ENCODE peak calls at places on chromosomes 3 and 15, in four cellular contexts. One of them, this sample, is unnamed.

GRCh38 chr3:119352863-119353527 is 58.8 kb downstream of the ARHGAP31 start:
- DNase-seq in CD4-positive, alpha-beta memory T cell: peak; percentile 36
- DNase-seq in GM23248: peak; percentile 83
- DNase-seq in fibroblast of lung: peak; percentile 74
- DNase-seq in this sample: no peak

GRCh38 chr3:126023390-126023789 is 54.4 kb downstream of the ROPN1B start:
- DNase-seq in CD4-positive, alpha-beta memory T cell: no peak
- DNase-seq in GM23248: no peak
- DNase-seq in fibroblast of lung: no peak
- DNase-seq in this sample: no peak

GRCh38 chr3:16482770-16483531 is 30.5 kb downstream of the RFTN1 start:
- DNase-seq in CD4-positive, alpha-beta memory T cell: no peak
- DNase-seq in GM23248: no peak
- DNase-seq in fibroblast of lung: no peak
- DNase-seq in this sample: no peak

GRCh38 chr15:69060041-69060481 is 45.6 kb downstream of the NOX5 start:
- DNase-seq in CD4-positive, alpha-beta memory T cell: no peak
- DNase-seq in GM23248: no peak
- DNase-seq in fibroblast of lung: no peak
- DNase-seq in this sample: no peak

GRCh38 chr15:63146684-63147083 is 10.6 kb downstream of the RPS27L start:
- DNase-seq in CD4-positive, alpha-beta memory T cell: no peak
- DNase-seq in GM23248: peak; percentile 13
- DNase-seq in fibroblast of lung: peak; percentile 12
- DNase-seq in this sample: no peak

GRCh38 chr3:125140011-125140813 is 72.3 kb downstream of the SLC12A8 start:
- DNase-seq in CD4-positive, alpha-beta memory T cell: no peak
- DNase-seq in GM23248: peak; percentile 85
- DNase-seq in fibroblast of lung: peak; percentile 90
- DNase-seq in this sample: no peak

GRCh38 chr3:103684956-103685355 is 1250.1 kb downstream of the ZPLD1 start:
- DNase-seq in CD4-positive, alpha-beta memory T cell: no peak
- DNase-seq in GM23248: no peak
- DNase-seq in fibroblast of lung: no peak
- DNase-seq in this sample: no peak

GRCh38 chr3:140767536-140767935 is 89.7 kb downstream of the TRIM42 start:
- DNase-seq in CD4-positive, alpha-beta memory T cell: no peak
- DNase-seq in GM23248: peak; percentile 13
- DNase-seq in fibroblast of lung: no peak
- DNase-seq in this sample: no peak

GRCh38 chr3:66997560-66998074 is 490 bp upstream of the KBTBD8 start:
- DNase-seq in CD4-positive, alpha-beta memory T cell: no peak
- DNase-seq in GM23248: peak; percentile 82
- DNase-seq in fibroblast of lung: peak; percentile 70
- DNase-seq in this sample: peak; percentile 75

GRCh38 chr3:38698760-38699159 is 49.3 kb upstream of the SCN5A start:
- DNase-seq in CD4-positive, alpha-beta memory T cell: no peak
- DNase-seq in GM23248: no peak
- DNase-seq in fibroblast of lung: no peak
- DNase-seq in this sample: no peak

GRCh38 chr3:141240290-141241247 is 8.9 kb downstream of the PXYLP1 start:
- DNase-seq in CD4-positive, alpha-beta memory T cell: no peak
- DNase-seq in GM23248: peak; percentile 80
- DNase-seq in fibroblast of lung: peak; percentile 66
- DNase-seq in this sample: no peak

GRCh38 chr3:96843505-96844203 is 29.3 kb downstream of the EPHA6 start:
- DNase-seq in CD4-positive, alpha-beta memory T cell: no peak
- DNase-seq in GM23248: peak; percentile 2
- DNase-seq in fibroblast of lung: no peak
- DNase-seq in this sample: no peak

GRCh38 chr3:151011427-151011826 is 38.9 kb upstream of the CLRN1 start:
- DNase-seq in CD4-positive, alpha-beta memory T cell: no peak
- DNase-seq in GM23248: peak; percentile 72
- DNase-seq in fibroblast of lung: peak; percentile 79
- DNase-seq in this sample: no peak

GRCh38 chr3:105614288-105615030 is 247.8 kb downstream of the ALCAM start:
- DNase-seq in CD4-positive, alpha-beta memory T cell: no peak
- DNase-seq in GM23248: peak; percentile 19
- DNase-seq in fibroblast of lung: peak; percentile 65
- DNase-seq in this sample: no peak

GRCh38 chr3:183493296-183494045 is 62.0 kb downstream of the KLHL6 start:
- DNase-seq in CD4-positive, alpha-beta memory T cell: no peak
- DNase-seq in GM23248: no peak
- DNase-seq in fibroblast of lung: no peak
- DNase-seq in this sample: no peak

GRCh38 chr3:27943106-27943505 is 221.0 kb upstream of the EOMES start:
- DNase-seq in CD4-positive, alpha-beta memory T cell: no peak
- DNase-seq in GM23248: peak; percentile 61
- DNase-seq in fibroblast of lung: no peak
- DNase-seq in this sample: no peak

GRCh38 chr15:39585394-39585841 is 4.5 kb downstream of the THBS1 start:
- DNase-seq in CD4-positive, alpha-beta memory T cell: no peak
- DNase-seq in GM23248: peak; percentile 59
- DNase-seq in fibroblast of lung: peak; percentile 7
- DNase-seq in this sample: no peak

GRCh38 chr3:177051419-177051818 is 145.9 kb downstream of the TBL1XR1 start:
- DNase-seq in CD4-positive, alpha-beta memory T cell: no peak
- DNase-seq in GM23248: no peak
- DNase-seq in fibroblast of lung: no peak
- DNase-seq in this sample: no peak

GRCh38 chr3:196207833-196208607 is 3.2 kb downstream of the ZDHHC19 start:
- DNase-seq in CD4-positive, alpha-beta memory T cell: peak; percentile 54
- DNase-seq in GM23248: peak; percentile 38
- DNase-seq in fibroblast of lung: no peak
- DNase-seq in this sample: no peak

GRCh38 chr15:69893863-69894262 is 203.9 kb downstream of the TLE3 start:
- DNase-seq in CD4-positive, alpha-beta memory T cell: no peak
- DNase-seq in GM23248: peak; percentile 83
- DNase-seq in fibroblast of lung: peak; percentile 72
- DNase-seq in this sample: no peak

GRCh38 chr3:71652786-71653419 is 69.4 kb upstream of the FOXP1 start:
- DNase-seq in CD4-positive, alpha-beta memory T cell: peak; percentile 5
- DNase-seq in GM23248: peak; percentile 74
- DNase-seq in fibroblast of lung: peak; percentile 67
- DNase-seq in this sample: peak; percentile 70

GRCh38 chr15:91528811-91529210 is 324.7 kb upstream of the SLCO3A1 start:
- DNase-seq in CD4-positive, alpha-beta memory T cell: no peak
- DNase-seq in GM23248: no peak
- DNase-seq in fibroblast of lung: peak; percentile 22
- DNase-seq in this sample: no peak

GRCh38 chr3:25901796-25902195 is 111.9 kb downstream of the OXSM start:
- DNase-seq in CD4-positive, alpha-beta memory T cell: peak; percentile 48
- DNase-seq in GM23248: no peak
- DNase-seq in fibroblast of lung: no peak
- DNase-seq in this sample: no peak

GRCh38 chr3:62882676-62883228 is 7.5 kb upstream of the CADPS start:
- DNase-seq in CD4-positive, alpha-beta memory T cell: no peak
- DNase-seq in GM23248: peak; percentile 34
- DNase-seq in fibroblast of lung: peak; percentile 56
- DNase-seq in this sample: no peak

GRCh38 chr15:90817117-90818057 is 51.0 kb upstream of the FURIN start:
- DNase-seq in CD4-positive, alpha-beta memory T cell: no peak
- DNase-seq in GM23248: no peak
- DNase-seq in fibroblast of lung: no peak
- DNase-seq in this sample: no peak

GRCh38 chr15:95432878-95433405 is 897.6 kb upstream of the NR2F2 start:
- DNase-seq in CD4-positive, alpha-beta memory T cell: no peak
- DNase-seq in GM23248: no peak
- DNase-seq in fibroblast of lung: no peak
- DNase-seq in this sample: no peak

GRCh38 chr15:95425859-95426258 is 904.6 kb upstream of the NR2F2 start:
- DNase-seq in CD4-positive, alpha-beta memory T cell: no peak
- DNase-seq in GM23248: no peak
- DNase-seq in fibroblast of lung: no peak
- DNase-seq in this sample: no peak

GRCh38 chr15:95429345-95429744 is 901.2 kb upstream of the NR2F2 start:
- DNase-seq in CD4-positive, alpha-beta memory T cell: no peak
- DNase-seq in GM23248: no peak
- DNase-seq in fibroblast of lung: no peak
- DNase-seq in this sample: no peak

GRCh38 chr15:95431518-95431917 is 899.0 kb upstream of the NR2F2 start:
- DNase-seq in CD4-positive, alpha-beta memory T cell: no peak
- DNase-seq in GM23248: no peak
- DNase-seq in fibroblast of lung: no peak
- DNase-seq in this sample: no peak
- H3K27me3 ChIP-seq in CD4-positive, alpha-beta memory T cell: no peaks in the 10 kb centered on the region
- H3K27me3 ChIP-seq in GM23248: no peaks in the 10 kb centered on the region
- H3K27me3 ChIP-seq in fibroblast of lung: no peaks in the 10 kb centered on the region
- H3K27me3 ChIP-seq in this sample: no peaks in the 10 kb centered on the region

DNA sequence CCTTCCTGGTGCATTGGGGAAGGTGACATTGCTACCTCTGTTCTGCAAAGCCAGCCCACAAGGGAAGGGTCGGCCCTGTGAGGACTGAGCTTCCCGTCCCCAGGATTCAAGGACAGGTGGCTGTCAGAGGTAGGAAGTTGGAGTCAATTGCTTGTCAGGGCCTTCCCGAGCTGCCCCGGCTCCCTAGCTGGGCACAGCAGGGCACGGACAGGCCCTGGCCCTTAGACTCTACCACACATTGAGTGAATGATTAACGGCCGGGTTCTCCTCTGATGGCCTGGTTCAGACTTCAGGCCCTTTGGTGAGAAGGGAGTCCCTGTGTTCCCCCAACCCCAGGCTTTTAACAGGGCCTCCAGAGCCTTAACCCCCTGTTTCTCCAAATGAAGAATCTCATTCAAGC is 16.4 kb upstream of the FGD5 start:
- DNase-seq in CD4-positive, alpha-beta memory T cell: no peak
- DNase-seq in GM23248: no peak
- DNase-seq in fibroblast of lung: no peak
- DNase-seq in this sample: no peak
- H3K4me3 ChIP-seq in CD4-positive, alpha-beta memory T cell: no peak overlapping the region
- H3K4me3 ChIP-seq in GM23248: no peak overlapping the region
- H3K4me3 ChIP-seq in fibroblast of lung: no peak overlapping the region
- H3K4me3 ChIP-seq in this sample: no peak overlapping the region

DNA sequence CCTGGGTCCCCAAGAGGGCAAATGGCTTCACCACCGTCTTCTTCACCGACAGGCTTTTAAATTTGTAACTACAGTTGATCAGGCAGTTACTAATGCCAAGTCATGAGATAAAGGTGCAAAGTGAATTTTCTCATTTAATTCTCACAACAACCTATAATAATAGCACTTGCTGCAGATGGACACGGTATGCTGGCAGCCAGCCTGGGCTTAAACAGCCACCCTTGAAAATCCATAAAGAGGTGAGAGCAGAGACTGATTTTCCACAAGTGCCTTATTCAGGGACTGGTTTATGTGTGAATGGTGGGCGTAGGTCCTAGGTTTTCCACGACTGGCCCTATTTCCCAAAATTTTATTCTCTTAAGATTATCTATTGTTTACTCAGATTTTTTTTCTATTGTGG is 117.8 kb downstream of the RAB11A start:
- DNase-seq in CD4-positive, alpha-beta memory T cell: no peak
- DNase-seq in GM23248: no peak
- DNase-seq in fibroblast of lung: no peak
- DNase-seq in this sample: no peak
- H3K27me3 ChIP-seq in CD4-positive, alpha-beta memory T cell: peaks cover 6% of the 10 kb centered on the region
- H3K27me3 ChIP-seq in GM23248: peaks cover 59% of the 10 kb centered on the region
- H3K27me3 ChIP-seq in fibroblast of lung: peaks cover 30% of the 10 kb centered on the region
- H3K27me3 ChIP-seq in this sample: peaks cover 4% of the 10 kb centered on the region

GRCh38 chr3:194671511-194671899 is 486 bp downstream of the LSG1 start:
- DNase-seq in CD4-positive, alpha-beta memory T cell: peak; percentile 52
- DNase-seq in GM23248: peak; percentile 74
- DNase-seq in fibroblast of lung: peak; percentile 37
- DNase-seq in this sample: no peak
- H3K4me3 ChIP-seq in CD4-positive, alpha-beta memory T cell: peak overlapping the region; percentile 88
- H3K4me3 ChIP-seq in GM23248: peak overlapping the region; percentile 98
- H3K4me3 ChIP-seq in fibroblast of lung: peak overlapping the region; percentile 96
- H3K4me3 ChIP-seq in this sample: peak overlapping the region; percentile 80

GRCh38 chr3:181722156-181722555 is 10.4 kb downstream of the SOX2 start:
- DNase-seq in CD4-positive, alpha-beta memory T cell: no peak
- DNase-seq in GM23248: no peak
- DNase-seq in fibroblast of lung: no peak
- DNase-seq in this sample: no peak
- H3K27me3 ChIP-seq in CD4-positive, alpha-beta memory T cell: peaks cover 78% of the 10 kb centered on the region
- H3K27me3 ChIP-seq in GM23248: peaks cover 89% of the 10 kb centered on the region
- H3K27me3 ChIP-seq in fibroblast of lung: peaks cover 37% of the 10 kb centered on the region
- H3K27me3 ChIP-seq in this sample: peaks cover 57% of the 10 kb centered on the region

GRCh38 chr3:14540209-14540575 is at the start of gene GRIP2:
- DNase-seq in CD4-positive, alpha-beta memory T cell: no peak
- DNase-seq in GM23248: no peak
- DNase-seq in fibroblast of lung: no peak
- DNase-seq in this sample: no peak
- H3K4me3 ChIP-seq in CD4-positive, alpha-beta memory T cell: no peak within 1 kb of the TSS
- H3K4me3 ChIP-seq in GM23248: no peak within 1 kb of the TSS
- H3K4me3 ChIP-seq in fibroblast of lung: no peak within 1 kb of the TSS
- H3K4me3 ChIP-seq in this sample: no peak within 1 kb of the TSS